ENCODE peak calls at places on chromosomes 4 and X, in four cellular contexts. One of them, this sample, is unnamed. For H3K4me1, the result is how much of the 10 kb centered on the place peaks cover.

GRCh38 chrX:38172596-38172995 is 48.1 kb downstream of the SRPX start:
- DNase-seq in heart left ventricle: no peak
- DNase-seq in K562: no peak
- DNase-seq in adrenal gland: no peak
- DNase-seq in this sample: no peak

GRCh38 chr4:111789901-111790640 is 355.2 kb upstream of the FAM241A start:
- DNase-seq in adrenal gland: no peak
- DNase-seq in heart left ventricle: no peak
- DNase-seq in K562: no peak
- DNase-seq in this sample: no peak

GRCh38 chr4:146232131-146232722 is 17.9 kb downstream of the REELD1 start:
- DNase-seq in K562: no peak
- DNase-seq in adrenal gland: no peak
- DNase-seq in heart left ventricle: no peak
- DNase-seq in this sample: no peak

GRCh38 chr4:70559216-70559830 is 32.7 kb upstream of the AMBN start:
- DNase-seq in adrenal gland: peak
- DNase-seq in K562: peak
- DNase-seq in heart left ventricle: no peak
- DNase-seq in this sample: no peak

GRCh38 chr4:10163296-10163695 is 46.7 kb upstream of the WDR1 start:
- DNase-seq in heart left ventricle: peak
- DNase-seq in K562: no peak
- DNase-seq in adrenal gland: no peak
- DNase-seq in this sample: no peak

GRCh38 chr4:159204566-159204965 is 101.7 kb downstream of the RAPGEF2 start:
- DNase-seq in heart left ventricle: no peak
- DNase-seq in K562: no peak
- DNase-seq in adrenal gland: no peak
- DNase-seq in this sample: no peak

GRCh38 chr4:81635128-81635527 is 163.4 kb upstream of the RASGEF1B start:
- DNase-seq in heart left ventricle: no peak
- DNase-seq in adrenal gland: no peak
- DNase-seq in K562: no peak
- DNase-seq in this sample: no peak

GRCh38 chr4:43339435-43339834 is 446.9 kb downstream of the GRXCR1 start:
- DNase-seq in K562: no peak
- DNase-seq in heart left ventricle: no peak
- DNase-seq in adrenal gland: no peak
- DNase-seq in this sample: no peak

GRCh38 chrX:134607523-134607922 is 50.7 kb downstream of the PLAC1 start:
- DNase-seq in K562: no peak
- DNase-seq in heart left ventricle: no peak
- DNase-seq in adrenal gland: no peak
- DNase-seq in this sample: no peak

GRCh38 chrX:63784346-63784901 is 590 bp downstream of the ARHGEF9 start:
- DNase-seq in heart left ventricle: peak
- DNase-seq in adrenal gland: peak
- DNase-seq in K562: no peak
- DNase-seq in this sample: no peak

GRCh38 chr4:124060261-124060918 is 652.1 kb downstream of the ANKRD50 start:
- DNase-seq in heart left ventricle: peak
- DNase-seq in adrenal gland: peak
- DNase-seq in K562: no peak
- DNase-seq in this sample: peak

GRCh38 chr4:113637823-113638691 is 123.5 kb downstream of the CAMK2D start:
- DNase-seq in K562: no peak
- DNase-seq in adrenal gland: no peak
- DNase-seq in heart left ventricle: no peak
- DNase-seq in this sample: no peak

GRCh38 chrX:20521245-20521644 is 254.5 kb upstream of the RPS6KA3 start:
- DNase-seq in heart left ventricle: no peak
- DNase-seq in adrenal gland: peak
- DNase-seq in K562: no peak
- DNase-seq in this sample: no peak

GRCh38 chr4:128787509-128788311 is 21.8 kb upstream of the JADE1 start:
- DNase-seq in adrenal gland: no peak
- DNase-seq in K562: peak
- DNase-seq in heart left ventricle: no peak
- DNase-seq in this sample: no peak

GRCh38 chr4:146478009-146478408 is 43.7 kb downstream of the SLC10A7 start:
- DNase-seq in heart left ventricle: no peak
- DNase-seq in K562: no peak
- DNase-seq in adrenal gland: no peak
- DNase-seq in this sample: no peak

GRCh38 chr4:48296330-48296729 is 26.7 kb upstream of the TEC start:
- DNase-seq in adrenal gland: no peak
- DNase-seq in heart left ventricle: no peak
- DNase-seq in K562: no peak
- DNase-seq in this sample: no peak

GRCh38 chr4:75733369-75733768 is 9.0 kb downstream of the USO1 start:
- DNase-seq in K562: no peak
- DNase-seq in adrenal gland: no peak
- DNase-seq in heart left ventricle: no peak
- DNase-seq in this sample: no peak

GRCh38 chr4:8247047-8247930 is 22.3 kb upstream of the HTRA3 start:
- DNase-seq in adrenal gland: peak
- DNase-seq in K562: no peak
- DNase-seq in heart left ventricle: no peak
- DNase-seq in this sample: peak

GRCh38 chr4:40530961-40531635 is 98.6 kb downstream of the RBM47 start:
- DNase-seq in adrenal gland: no peak
- DNase-seq in K562: peak
- DNase-seq in heart left ventricle: no peak
- DNase-seq in this sample: no peak

GRCh38 chrX:154718607-154719006 is 32.3 kb downstream of the GAB3 start:
- DNase-seq in heart left ventricle: no peak
- DNase-seq in adrenal gland: no peak
- DNase-seq in K562: no peak
- DNase-seq in this sample: no peak

GRCh38 chr4:182918044-182918607 is 940 bp upstream of the DCTD start:
- DNase-seq in K562: no peak
- DNase-seq in adrenal gland: no peak
- DNase-seq in heart left ventricle: no peak
- DNase-seq in this sample: no peak

GRCh38 chr4:76016383-76016782 is 6.9 kb downstream of the CXCL10 start:
- DNase-seq in heart left ventricle: no peak
- DNase-seq in adrenal gland: no peak
- DNase-seq in K562: no peak
- DNase-seq in this sample: no peak

GRCh38 chr4:39932776-39933402 is 44.8 kb downstream of the PDS5A start:
- DNase-seq in K562: no peak
- DNase-seq in heart left ventricle: no peak
- DNase-seq in adrenal gland: no peak
- DNase-seq in this sample: no peak

GRCh38 chrX:136146614-136147319 is 566 bp upstream of the FHL1 start:
- DNase-seq in heart left ventricle: peak
- DNase-seq in adrenal gland: no peak
- DNase-seq in K562: no peak
- DNase-seq in this sample: peak

GRCh38 chr4:56434599-56435000 is 815 bp downstream of the PPAT start:
- DNase-seq in heart left ventricle: peak
- DNase-seq in K562: no peak
- DNase-seq in adrenal gland: no peak
- DNase-seq in this sample: no peak

GRCh38 chrX:34656842-34657780 is at the start of gene TMEM47:
- DNase-seq in heart left ventricle: peak
- DNase-seq in K562: peak
- DNase-seq in adrenal gland: peak
- DNase-seq in this sample: peak

GRCh38 chr4:38867478-38868054 is at the start of gene FAM114A1:
- DNase-seq in K562: peak
- DNase-seq in adrenal gland: peak
- DNase-seq in heart left ventricle: peak
- DNase-seq in this sample: peak

GRCh38 chr4:2757426-2757825 is 1.3 kb upstream of the TNIP2 start:
- DNase-seq in adrenal gland: no peak
- DNase-seq in heart left ventricle: no peak
- DNase-seq in K562: no peak
- DNase-seq in this sample: no peak

GRCh38 chrX:148618472-148619445 is 118.3 kb downstream of the AFF2 start:
- DNase-seq in adrenal gland: no peak
- DNase-seq in K562: no peak
- DNase-seq in heart left ventricle: no peak
- DNase-seq in this sample: no peak

GRCh38 chr4:145840801-145841200 is 97.8 kb downstream of the ZNF827 start:
- DNase-seq in K562: no peak
- DNase-seq in heart left ventricle: no peak
- DNase-seq in adrenal gland: no peak
- DNase-seq in this sample: no peak

GRCh38 chr4:77859256-77859655 is 3.4 kb upstream of the MRPL1 start:
- DNase-seq in K562: no peak
- DNase-seq in heart left ventricle: no peak
- DNase-seq in adrenal gland: peak
- DNase-seq in this sample: no peak

GRCh38 chr4:77852892-77853495 is 9.6 kb upstream of the MRPL1 start:
- DNase-seq in adrenal gland: no peak
- DNase-seq in heart left ventricle: no peak
- DNase-seq in K562: no peak
- DNase-seq in this sample: no peak

GRCh38 chr4:77849278-77849965 is 13.2 kb upstream of the MRPL1 start:
- DNase-seq in adrenal gland: no peak
- DNase-seq in K562: no peak
- DNase-seq in heart left ventricle: no peak
- DNase-seq in this sample: no peak

GRCh38 chr4:77856152-77856551 is 6.5 kb upstream of the MRPL1 start:
- DNase-seq in K562: no peak
- DNase-seq in adrenal gland: no peak
- DNase-seq in heart left ventricle: no peak
- DNase-seq in this sample: no peak

DNA sequence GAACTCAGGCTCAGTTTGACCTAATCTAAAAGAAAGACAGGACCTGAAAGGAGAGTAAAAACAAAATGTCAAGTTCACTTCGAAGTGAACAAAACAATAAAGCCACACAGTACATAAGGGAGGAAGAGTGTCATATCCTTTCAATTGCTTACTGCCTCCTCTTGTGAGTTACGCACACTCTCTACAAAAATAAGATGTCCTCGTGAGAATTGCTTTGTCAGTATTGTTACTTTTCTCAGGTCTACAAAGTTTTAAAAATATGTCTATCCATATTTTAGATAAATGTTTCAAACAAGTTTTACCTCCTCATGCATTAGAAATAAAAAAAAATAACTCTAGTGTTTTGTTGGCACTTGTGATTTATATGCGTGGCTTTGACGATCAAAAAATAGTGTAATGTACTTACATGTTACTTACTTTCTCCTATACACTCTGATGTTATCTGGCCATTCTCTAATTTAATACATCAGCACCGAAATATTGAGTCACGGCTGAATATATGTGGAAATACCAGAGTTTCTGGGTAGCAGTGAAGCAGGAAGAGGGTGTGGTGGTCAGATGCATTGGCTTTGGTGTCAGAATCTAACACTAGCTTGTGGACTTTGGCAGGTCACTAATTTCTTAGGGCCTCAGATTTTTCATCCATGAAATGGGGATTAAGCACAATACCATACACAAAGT is 8.1 kb upstream of the MRPL1 start:
- DNase-seq in adrenal gland: no peak
- DNase-seq in heart left ventricle: no peak
- DNase-seq in K562: no peak
- DNase-seq in this sample: no peak
- H3K27ac ChIP-seq in adrenal gland: no peak
- H3K27ac ChIP-seq in heart left ventricle: peak
- H3K27ac ChIP-seq in K562: no peak
- H3K27ac ChIP-seq in this sample: peak

GRCh38 chr4:6200011-6200921 is at the start of gene JAKMIP1:
- DNase-seq in adrenal gland: peak
- DNase-seq in heart left ventricle: peak
- DNase-seq in K562: peak
- DNase-seq in this sample: peak

GRCh38 chr4:6204098-6204497 is 3.7 kb upstream of the JAKMIP1 start:
- DNase-seq in K562: no peak
- DNase-seq in adrenal gland: no peak
- DNase-seq in heart left ventricle: no peak
- DNase-seq in this sample: no peak

GRCh38 chr4:6199344-6199921 is 916 bp downstream of the JAKMIP1 start:
- DNase-seq in heart left ventricle: no peak
- DNase-seq in adrenal gland: no peak
- DNase-seq in K562: no peak
- DNase-seq in this sample: peak

GRCh38 chr4:6200922-6201362 is 593 bp upstream of the JAKMIP1 start:
- DNase-seq in heart left ventricle: no peak
- DNase-seq in adrenal gland: no peak
- DNase-seq in K562: no peak
- DNase-seq in this sample: no peak

GRCh38 chr4:6201580-6202091 is 1.3 kb upstream of the JAKMIP1 start:
- DNase-seq in adrenal gland: no peak
- DNase-seq in heart left ventricle: no peak
- DNase-seq in K562: no peak
- DNase-seq in this sample: no peak
- H3K4me3 ChIP-seq in adrenal gland: no peak
- H3K4me3 ChIP-seq in heart left ventricle: no peak
- H3K4me3 ChIP-seq in K562: no peak
- H3K4me3 ChIP-seq in this sample: no peak

GRCh38 chr4:104489731-104490095 is 5.0 kb downstream of the CXXC4 start:
- DNase-seq in K562: no peak
- DNase-seq in adrenal gland: no peak
- DNase-seq in heart left ventricle: no peak
- DNase-seq in this sample: no peak
- H3K4me1 ChIP-seq in K562: under half
- H3K4me1 ChIP-seq in adrenal gland: under half
- H3K4me1 ChIP-seq in heart left ventricle: under half
- H3K4me1 ChIP-seq in this sample: under half

GRCh38 chrX:113274345-113274744 is 433.7 kb upstream of the AMOT start:
- DNase-seq in heart left ventricle: no peak
- DNase-seq in adrenal gland: no peak
- DNase-seq in K562: no peak
- DNase-seq in this sample: no peak
- H3K27ac ChIP-seq in heart left ventricle: no peak
- H3K27ac ChIP-seq in adrenal gland: no peak
- H3K27ac ChIP-seq in K562: no peak
- H3K27ac ChIP-seq in this sample: no peak

This sample was measured in right cardiac atrium.